ENCODE peak calls at places on chromosomes 13 and 19, in nine cellular contexts. U, P, C, B, X, Z, R, L and H are unnamed samples.

GRCh38 chr19:7326105-7326877 is 22.4 kb upstream of the ARHGEF18 start:
- DNase-seq in U (no peak), R (peak), Z (peak), X (no peak), P (peak), B (no peak), C (peak), L (peak), H (peak)

GRCh38 chr13:51638497-51638871 is 54.2 kb downstream of the WDFY2 start:
- DNase-seq in X (no peak), L (no peak), R (peak), U (no peak), C (peak), Z (no peak), P (peak), B (no peak), H (no peak)

GRCh38 chr19:55670280-55671053 is 4.6 kb upstream of the EPN1 start:
- DNase-seq in L (peak), B (no peak), X (no peak), P (no peak), Z (peak), U (no peak), R (peak), C (no peak), H (no peak)

GRCh38 chr19:33207903-33208302 is 13.8 kb downstream of the LRP3 start:
- DNase-seq in L (no peak), C (no peak), P (no peak), Z (no peak), X (no peak), R (no peak), U (no peak), B (no peak), H (no peak)

GRCh38 chr19:2490659-2491058 is 14.7 kb downstream of the GADD45B start:
- DNase-seq in Z (no peak), L (no peak), X (no peak), B (no peak), R (no peak), C (no peak), P (no peak), U (no peak), H (no peak)

GRCh38 chr19:801861-802496 is 4.7 kb downstream of the PTBP1 start:
- DNase-seq in C (no peak), B (no peak), U (no peak), Z (no peak), X (no peak), L (no peak), R (peak), P (peak), H (no peak)

GRCh38 chr13:33932765-33933406 is 114.9 kb downstream of the RFC3 start:
- DNase-seq in X (no peak), B (no peak), P (peak), U (no peak), C (no peak), R (no peak), L (no peak), Z (no peak), H (no peak)

GRCh38 chr19:34575206-34575605 is 93.6 kb downstream of the WTIP start:
- DNase-seq in R (no peak), L (no peak), Z (no peak), C (no peak), P (no peak), B (no peak), U (no peak), X (no peak), H (no peak)

GRCh38 chr13:19618925-19619324 is 14.5 kb upstream of the MPHOSPH8 start:
- DNase-seq in L (peak), P (no peak), Z (no peak), X (no peak), B (no peak), R (peak), U (no peak), C (peak), H (peak)

GRCh38 chr19:33444238-33444992 is 70.9 kb downstream of the CEBPG start:
- DNase-seq in X (no peak), L (no peak), C (no peak), B (peak), Z (peak), R (no peak), U (no peak), P (no peak), H (no peak)

GRCh38 chr19:55255618-55256423 is 3.0 kb downstream of the PPP6R1 start:
- DNase-seq in B (no peak), C (peak), Z (no peak), P (peak), L (no peak), X (no peak), U (no peak), R (peak), H (peak)

GRCh38 chr13:113923376-113924063 is 50.4 kb downstream of the C13orf46 start:
- DNase-seq in X (no peak), L (no peak), B (no peak), U (peak), P (no peak), C (no peak), Z (peak), R (no peak), H (no peak)

GRCh38 chr19:33446918-33447293 is 73.4 kb downstream of the CEBPG start:
- DNase-seq in X (no peak), B (peak), L (no peak), C (no peak), R (no peak), Z (peak), P (no peak), U (no peak), H (no peak)

GRCh38 chr19:45798995-45799517 is 6.4 kb upstream of the DMWD start:
- DNase-seq in P (peak), B (peak), L (peak), U (no peak), X (no peak), Z (no peak), R (peak), C (peak), H (peak)

GRCh38 chr13:79777504-79777903 is 296.5 kb downstream of the NDFIP2 start:
- DNase-seq in R (no peak), P (no peak), Z (no peak), U (no peak), X (no peak), B (no peak), L (no peak), C (no peak), H (no peak)

GRCh38 chr19:51372649-51373504 is at the start of gene NKG7:
- DNase-seq in L (no peak), U (no peak), B (no peak), C (no peak), Z (no peak), X (no peak), P (no peak), R (no peak), H (no peak)

GRCh38 chr13:27789153-27789494 is 3.2 kb upstream of the GSX1 start:
- DNase-seq in L (no peak), U (no peak), X (no peak), R (no peak), P (no peak), Z (no peak), C (no peak), B (no peak), H (no peak)

GRCh38 chr13:110438776-110439175 is 122.7 kb downstream of the RAB20 start:
- DNase-seq in Z (no peak), L (no peak), B (no peak), P (no peak), X (no peak), C (no peak), R (no peak), U (no peak), H (no peak)

GRCh38 chr13:70183041-70183440 is 74.8 kb upstream of the KLHL1 start:
- DNase-seq in P (peak), C (peak), U (no peak), X (no peak), B (no peak), Z (no peak), R (no peak), L (no peak), H (no peak)

GRCh38 chr19:2413159-2413558 is 14.2 kb downstream of the TIMM13 start:
- DNase-seq in R (no peak), C (no peak), X (no peak), Z (no peak), U (no peak), P (no peak), B (no peak), L (no peak), H (no peak)

GRCh38 chr13:112067121-112067741 is at the start of gene SOX1:
- DNase-seq in Z (no peak), U (no peak), X (no peak), C (no peak), B (no peak), P (no peak), R (no peak), L (no peak), H (no peak)

GRCh38 chr13:30806784-30807183 is 71.4 kb downstream of the ALOX5AP start:
- DNase-seq in Z (no peak), R (peak), U (no peak), C (peak), X (no peak), L (no peak), B (no peak), P (peak), H (peak)

GRCh38 chr19:49691243-49692101 is 556 bp downstream of the CPT1C start:
- DNase-seq in L (peak), U (no peak), Z (no peak), B (peak), R (peak), X (no peak), C (peak), P (no peak), H (no peak)

GRCh38 chr19:49398001-49398615 is 10.1 kb downstream of the KASH5 start:
- DNase-seq in C (no peak), X (no peak), P (no peak), U (no peak), Z (no peak), L (no peak), B (no peak), R (no peak), H (no peak)

GRCh38 chr13:67147257-67148218 is 82.6 kb downstream of the PCDH9 start:
- DNase-seq in X (peak), C (peak), Z (no peak), P (no peak), B (no peak), U (no peak), L (no peak), R (peak), H (peak)

GRCh38 chr19:7670150-7670784 is 1.4 kb downstream of the RETN start:
- DNase-seq in U (no peak), R (no peak), X (no peak), B (no peak), L (no peak), Z (no peak), C (no peak), P (no peak), H (no peak)

GRCh38 chr19:35357867-35358573 is at the start of gene FFAR3:
- DNase-seq in B (peak), X (no peak), L (peak), R (peak), C (no peak), U (no peak), P (no peak), Z (peak), H (peak)

GRCh38 chr13:87147076-87147475 is 524.1 kb upstream of the SLITRK5 start:
- DNase-seq in X (peak), Z (no peak), L (no peak), B (no peak), U (no peak), C (peak), P (peak), R (peak), H (no peak)

GRCh38 chr19:50537306-50537685 is 23.6 kb upstream of the ASPDH start:
- DNase-seq in L (no peak), P (no peak), Z (no peak), U (no peak), B (no peak), X (no peak), R (no peak), C (no peak), H (no peak)

GRCh38 chr13:36190771-36191170 is 23.6 kb downstream of the SOHLH2 start:
- DNase-seq in P (no peak), U (no peak), R (no peak), C (no peak), Z (no peak), X (no peak), B (no peak), L (no peak), H (no peak)

DNA sequence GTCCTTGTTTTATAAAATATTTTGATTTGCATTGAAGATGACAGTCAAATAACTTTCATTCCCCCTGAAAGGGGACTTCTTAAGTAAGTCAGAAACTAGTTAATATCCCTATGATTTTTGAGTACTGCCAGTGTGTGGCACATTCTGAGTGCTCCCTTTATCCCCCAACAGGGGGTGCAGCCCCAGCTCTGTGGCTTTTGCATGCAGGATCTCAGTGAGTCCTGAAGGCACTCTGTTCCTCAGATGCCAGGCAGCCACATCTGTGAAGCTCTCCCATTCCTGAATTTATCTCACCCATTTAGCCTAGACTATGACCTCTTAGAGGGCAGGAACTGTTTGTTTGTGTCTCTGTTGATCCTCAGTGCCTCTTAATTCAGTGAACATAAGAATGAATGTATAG is 123.1 kb downstream of the CDK8 start:
- DNase-seq in R (peak), P (peak), X (no peak), U (no peak), L (peak), B (no peak), C (peak), Z (no peak), H (peak)
- TF ChIP-seq CTCF in R (peak), P (peak), X (peak), U (no peak), L (peak), B (peak), C (peak), Z (no peak), H (peak)

DNA sequence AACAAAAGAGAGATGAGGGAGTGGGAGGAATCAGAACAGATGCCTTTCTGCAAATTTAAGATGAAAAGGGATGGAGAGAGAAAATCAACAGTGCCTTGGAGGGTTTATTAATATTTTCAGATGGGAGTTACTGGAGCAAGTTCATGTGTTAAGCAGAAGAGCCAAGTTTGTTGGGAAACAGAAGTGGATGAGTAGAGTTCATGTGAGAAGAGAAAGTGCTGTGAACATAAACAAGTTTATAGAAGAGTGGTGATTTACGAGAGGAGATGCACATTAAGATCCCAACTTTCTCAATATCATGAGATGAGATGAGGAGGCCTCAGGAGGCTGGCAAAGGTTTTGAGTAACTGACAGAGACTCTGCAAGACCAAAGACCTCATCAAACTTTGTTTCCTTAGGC is 274.1 kb upstream of the HTR2A start:
- DNase-seq in R (no peak), U (no peak), P (no peak), C (no peak), L (no peak), X (no peak), B (no peak), Z (no peak), H (no peak)
- TF ChIP-seq CTCF in R (no peak), U (no peak), P (no peak), C (no peak), L (no peak), X (no peak), B (no peak), Z (no peak), H (no peak)

GRCh38 chr13:72781461-72782439 is at the start of the genes DIS3 and PIBF1:
- DNase-seq in X (peak), L (peak), B (peak), Z (peak), P (peak), R (peak), C (peak), U (peak), H (peak)
- TF ChIP-seq CTCF in X (peak), L (no peak), B (peak), Z (no peak), P (no peak), R (peak), C (no peak), U (no peak), H (no peak)

GRCh38 chr19:30662211-30662861 is 290.2 kb downstream of the ZNF536 start:
- DNase-seq in L (no peak), C (no peak), R (peak), U (no peak), B (no peak), X (no peak), Z (no peak), P (peak), H (no peak)

GRCh38 chr19:30667227-30667626 is 295.0 kb downstream of the ZNF536 start:
- DNase-seq in L (no peak), C (no peak), P (no peak), R (no peak), X (no peak), U (no peak), B (no peak), Z (no peak), H (no peak)

GRCh38 chr19:30666301-30666803 is 294.2 kb downstream of the ZNF536 start:
- DNase-seq in B (no peak), Z (no peak), U (no peak), X (no peak), R (peak), C (peak), P (peak), L (peak), H (peak)

GRCh38 chr19:30665449-30665848 is 293.3 kb downstream of the ZNF536 start:
- DNase-seq in R (no peak), Z (no peak), X (no peak), L (no peak), U (no peak), C (no peak), B (no peak), P (no peak), H (no peak)

GRCh38 chr19:30664358-30665058 is 292.3 kb downstream of the ZNF536 start:
- DNase-seq in B (peak), X (no peak), C (peak), R (peak), P (peak), Z (no peak), L (peak), U (no peak), H (no peak)
- TF ChIP-seq CTCF in B (peak), X (peak), C (peak), R (peak), P (no peak), Z (no peak), L (peak), U (peak), H (peak)

DNA sequence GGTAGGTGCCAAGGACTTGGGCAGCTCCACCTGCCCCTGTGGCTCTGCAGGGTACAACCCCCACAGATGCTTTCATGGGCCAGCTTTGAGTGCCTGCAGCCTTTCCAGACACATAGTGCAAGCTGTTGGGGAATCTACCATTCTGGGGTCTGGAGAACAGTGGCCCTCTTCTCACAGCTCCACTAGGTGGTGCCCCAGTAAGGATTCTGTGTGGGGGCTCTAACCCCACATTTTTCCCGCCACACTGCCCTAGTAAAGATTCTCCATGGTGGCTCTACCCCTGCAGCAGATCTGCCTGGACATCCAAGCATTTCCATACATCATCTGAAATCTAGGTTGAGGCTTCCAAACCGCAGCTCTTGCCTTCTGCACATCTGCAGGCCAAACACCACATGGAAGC is 149.7 kb upstream of the FNDC3A start:
- DNase-seq in B (no peak), U (no peak), C (no peak), P (no peak), X (no peak), Z (no peak), L (no peak), R (no peak), H (no peak)
- TF ChIP-seq CTCF in B (no peak), U (no peak), C (no peak), P (no peak), X (no peak), Z (no peak), L (peak), R (no peak), H (no peak)

DNA sequence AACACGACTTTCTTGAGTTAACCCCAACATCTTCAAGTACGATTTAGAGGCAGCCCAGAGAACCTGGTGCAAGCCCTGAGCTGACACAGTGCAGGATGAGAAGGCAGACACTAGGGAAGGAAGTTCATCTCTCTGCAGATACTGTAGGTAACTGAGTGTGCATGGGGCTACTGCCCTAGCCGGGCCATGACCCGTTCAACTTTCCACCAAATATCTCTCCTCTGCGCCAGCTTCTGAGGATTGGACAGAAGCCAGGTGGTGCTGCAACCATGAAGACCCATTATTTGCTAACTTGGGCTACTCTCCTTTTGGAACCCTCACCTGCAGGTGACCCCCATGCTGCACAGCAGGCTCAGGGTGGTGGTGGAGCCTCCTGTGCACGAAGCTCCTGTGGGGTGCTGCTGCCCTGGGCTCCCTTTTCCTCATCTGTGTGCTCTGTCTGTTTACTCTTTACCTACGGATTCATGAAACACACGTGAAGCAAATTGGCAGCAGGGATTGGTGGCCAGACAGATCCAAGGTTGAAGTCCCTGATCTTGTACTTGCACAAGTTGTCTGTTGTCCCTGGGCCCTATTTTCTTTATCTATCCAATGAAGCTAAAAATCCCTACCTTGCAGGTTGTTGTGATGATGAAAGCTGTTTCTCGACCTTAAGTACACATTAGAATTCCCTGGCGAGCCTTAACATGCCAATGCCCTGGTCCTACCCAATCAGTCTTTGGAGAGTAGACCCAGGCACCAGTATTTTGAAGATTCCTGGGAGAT is 227.8 kb downstream of the LACC1 start:
- DNase-seq in B (no peak), C (no peak), U (no peak), P (peak), L (no peak), R (no peak), Z (no peak), X (no peak), H (peak)
- TF ChIP-seq CTCF in B (no peak), C (no peak), U (no peak), P (no peak), L (no peak), R (no peak), Z (no peak), X (no peak), H (no peak)

GRCh38 chr13:108508263-108508662 is 121.1 kb upstream of the MYO16 start:
- DNase-seq in C (peak), Z (no peak), U (no peak), X (no peak), R (no peak), P (no peak), B (no peak), L (no peak), H (peak)
- TF ChIP-seq CTCF in C (peak), Z (no peak), U (no peak), X (no peak), R (peak), P (peak), B (peak), L (peak), H (peak)